ENCODE peak calls at places on chromosomes 7 and 10, in five cellular contexts. O is heart left ventricle, W is HCT116, C is ovary, A is endothelial cell of umbilical vein. P is an unnamed sample.

GRCh38 chr10:62626817-62627216 is 177.7 kb upstream of the ADO start:
- DNase-seq in W (no peak), C (no peak), A (no peak), O (no peak), P (no peak)

GRCh38 chr7:69761290-69761922 is 163.1 kb downstream of the AUTS2 start:
- DNase-seq in C (no peak), W (no peak), A (no peak), O (no peak), P (no peak)

GRCh38 chr10:51879238-51879637 is 179.8 kb upstream of the CSTF2T start:
- DNase-seq in O (peak), C (no peak), A (peak), W (no peak), P (no peak)

GRCh38 chr7:157278167-157278790 is 58.5 kb upstream of the DNAJB6 start:
- DNase-seq in C (no peak), A (no peak), O (no peak), W (no peak), P (no peak)

GRCh38 chr10:51521605-51522004 is 177.8 kb downstream of the CSTF2T start:
- DNase-seq in C (no peak), O (no peak), A (no peak), W (no peak), P (no peak)

GRCh38 chr10:30877111-30877510 is 154.6 kb downstream of the ZNF438 start:
- DNase-seq in A (no peak), W (no peak), O (no peak), C (no peak), P (no peak)

GRCh38 chr7:45033931-45034290 is 33.9 kb downstream of the CCM2 start:
- DNase-seq in W (no peak), A (no peak), O (peak), C (no peak), P (no peak)

GRCh38 chr7:102916881-102917280 is 4.1 kb downstream of the LRRC17 start:
- DNase-seq in O (no peak), W (no peak), A (no peak), C (no peak), P (no peak)

GRCh38 chr10:125063256-125063945 is 97.0 kb downstream of the CTBP2 start:
- DNase-seq in A (no peak), O (no peak), C (no peak), W (no peak), P (no peak)

GRCh38 chr7:51471199-51472016 is 154.8 kb upstream of the COBL start:
- DNase-seq in C (no peak), A (no peak), W (no peak), O (no peak), P (no peak)

GRCh38 chr10:88979153-88979562 is 11.4 kb upstream of the FAS start:
- DNase-seq in C (peak), A (no peak), O (peak), W (no peak), P (no peak)

GRCh38 chr7:2131791-2132190 is 101.0 kb downstream of the MAD1L1 start:
- DNase-seq in A (no peak), W (no peak), C (no peak), O (no peak), P (no peak)

GRCh38 chr7:114922151-114922651 is 307 bp downstream of the MDFIC start:
- DNase-seq in C (peak), A (peak), O (peak), W (no peak), P (peak)

GRCh38 chr10:12510566-12510965 is 161.2 kb downstream of the CAMK1D start:
- DNase-seq in O (no peak), A (no peak), C (no peak), W (no peak), P (no peak)

GRCh38 chr7:44284216-44284615 is 41.2 kb downstream of the CAMK2B start:
- DNase-seq in O (peak), C (peak), W (no peak), A (no peak), P (no peak)

GRCh38 chr7:40267583-40267982 is 132.8 kb downstream of the SUGCT start:
- DNase-seq in C (no peak), W (no peak), A (no peak), O (no peak), P (no peak)

GRCh38 chr10:85786401-85786899 is 580.1 kb downstream of the GRID1 start:
- DNase-seq in A (no peak), O (no peak), W (peak), C (no peak), P (no peak)

GRCh38 chr10:114930320-114930719 is 7.7 kb upstream of the TRUB1 start:
- DNase-seq in A (no peak), W (no peak), O (no peak), C (no peak), P (no peak)

GRCh38 chr10:132518572-132519381 is 18.8 kb upstream of the INPP5A start:
- DNase-seq in A (no peak), W (peak), O (peak), C (peak), P (no peak)

GRCh38 chr10:28177944-28178637 is 124.8 kb downstream of the MPP7 start:
- DNase-seq in A (peak), C (no peak), W (no peak), O (no peak), P (no peak)

GRCh38 chr10:42976353-42977031 is 100.4 kb upstream of the RET start:
- DNase-seq in W (no peak), O (peak), C (no peak), A (no peak), P (no peak)

GRCh38 chr10:82506680-82507376 is 631.8 kb downstream of the NRG3 start:
- DNase-seq in A (no peak), C (no peak), O (no peak), W (no peak), P (no peak)

GRCh38 chr10:115417585-115418265 is 324.6 kb downstream of the ATRNL1 start:
- DNase-seq in O (no peak), A (peak), C (no peak), W (peak), P (peak)

GRCh38 chr10:132138133-132138532 is 48.6 kb upstream of the DPYSL4 start:
- DNase-seq in W (no peak), O (no peak), A (no peak), C (no peak), P (no peak)

GRCh38 chr7:50953820-50954219 is 171.1 kb upstream of the GRB10 start:
- DNase-seq in W (no peak), C (no peak), A (peak), O (peak), P (no peak)

GRCh38 chr10:46030091-46030937 is at the start of gene NCOA4:
- DNase-seq in O (peak), C (peak), A (peak), W (peak), P (peak)

GRCh38 chr7:46933596-46933995 is 648.3 kb downstream of the TNS3 start:
- DNase-seq in A (peak), W (no peak), O (no peak), C (no peak), P (no peak)

GRCh38 chr7:71775648-71776047 is 636.5 kb downstream of the CALN1 start:
- DNase-seq in A (no peak), C (no peak), O (no peak), W (no peak), P (no peak)

GRCh38 chr7:20323587-20323986 is 7.1 kb upstream of the ITGB8 start:
- DNase-seq in W (no peak), A (no peak), O (no peak), C (no peak), P (no peak)

GRCh38 chr10:8404721-8405120 is 350.2 kb downstream of the GATA3 start:
- DNase-seq in C (no peak), W (no peak), O (no peak), A (no peak), P (no peak)

GRCh38 chr10:103231047-103231551 is 14.6 kb upstream of the RPEL1 start:
- DNase-seq in C (no peak), A (peak), O (no peak), W (peak), P (no peak)

GRCh38 chr7:45681596-45682357 is 107.6 kb downstream of the ADCY1 start:
- DNase-seq in A (no peak), C (no peak), O (no peak), W (no peak), P (no peak)

GRCh38 chr7:105306160-105306784 is 82.4 kb downstream of the SRPK2 start:
- DNase-seq in O (no peak), W (no peak), C (no peak), A (peak), P (no peak)

GRCh38 chr7:26723140-26723539 is 141.2 kb downstream of the SKAP2 start:
- DNase-seq in A (no peak), C (no peak), W (no peak), O (no peak), P (no peak)

GRCh38 chr7:85510287-85510686 is 323.4 kb upstream of the SEMA3D start:
- DNase-seq in C (no peak), A (no peak), O (no peak), W (no peak), P (no peak)

GRCh38 chr7:149196705-149197171 is 1.4 kb downstream of the ZNF282 start:
- DNase-seq in A (peak), W (no peak), C (no peak), O (no peak), P (no peak)

GRCh38 chr10:124267231-124267885 is 151.4 kb downstream of the OAT start:
- DNase-seq in A (no peak), W (no peak), C (no peak), O (no peak), P (no peak)

GRCh38 chr10:133309720-133310398 is 1.1 kb downstream of the ZNF511 start:
- DNase-seq in A (no peak), C (peak), W (no peak), O (no peak), P (no peak)

GRCh38 chr10:7008645-7009044 is 402.2 kb downstream of the SFMBT2 start:
- DNase-seq in O (no peak), A (no peak), W (no peak), C (no peak), P (no peak)

DNA sequence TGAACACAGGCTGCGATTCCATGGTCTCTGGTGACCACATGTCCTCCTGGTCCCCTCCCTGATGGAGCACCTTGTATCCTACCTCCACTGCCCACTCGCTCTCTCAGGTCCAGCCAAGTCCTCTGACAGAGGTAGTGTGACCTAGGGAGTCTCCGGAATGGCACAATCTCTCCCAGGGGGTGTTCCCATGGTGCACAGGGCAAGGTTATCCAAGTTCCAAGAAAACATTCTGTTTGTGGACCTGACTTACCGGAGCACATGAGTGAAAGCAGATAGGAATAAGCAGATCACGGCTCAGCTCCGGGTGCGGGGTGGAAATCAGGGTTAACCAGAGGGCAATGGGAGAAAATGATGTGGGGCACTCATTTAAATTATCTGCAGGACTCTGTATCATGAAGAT is 45.8 kb upstream of the INSIG1 start:
- DNase-seq in W (no peak), O (no peak), C (no peak), A (no peak), P (no peak)
- TF ChIP-seq POLR2A in W (no peak), O (no peak), C (no peak), A (no peak), P (no peak)

GRCh38 chr10:71970331-71970730 is 6.1 kb downstream of the CHST3 start:
- DNase-seq in A (no peak), O (no peak), C (no peak), W (no peak), P (no peak)
- TF ChIP-seq POLR2A in A (no peak), O (no peak), C (no peak), W (no peak), P (no peak)

DNA sequence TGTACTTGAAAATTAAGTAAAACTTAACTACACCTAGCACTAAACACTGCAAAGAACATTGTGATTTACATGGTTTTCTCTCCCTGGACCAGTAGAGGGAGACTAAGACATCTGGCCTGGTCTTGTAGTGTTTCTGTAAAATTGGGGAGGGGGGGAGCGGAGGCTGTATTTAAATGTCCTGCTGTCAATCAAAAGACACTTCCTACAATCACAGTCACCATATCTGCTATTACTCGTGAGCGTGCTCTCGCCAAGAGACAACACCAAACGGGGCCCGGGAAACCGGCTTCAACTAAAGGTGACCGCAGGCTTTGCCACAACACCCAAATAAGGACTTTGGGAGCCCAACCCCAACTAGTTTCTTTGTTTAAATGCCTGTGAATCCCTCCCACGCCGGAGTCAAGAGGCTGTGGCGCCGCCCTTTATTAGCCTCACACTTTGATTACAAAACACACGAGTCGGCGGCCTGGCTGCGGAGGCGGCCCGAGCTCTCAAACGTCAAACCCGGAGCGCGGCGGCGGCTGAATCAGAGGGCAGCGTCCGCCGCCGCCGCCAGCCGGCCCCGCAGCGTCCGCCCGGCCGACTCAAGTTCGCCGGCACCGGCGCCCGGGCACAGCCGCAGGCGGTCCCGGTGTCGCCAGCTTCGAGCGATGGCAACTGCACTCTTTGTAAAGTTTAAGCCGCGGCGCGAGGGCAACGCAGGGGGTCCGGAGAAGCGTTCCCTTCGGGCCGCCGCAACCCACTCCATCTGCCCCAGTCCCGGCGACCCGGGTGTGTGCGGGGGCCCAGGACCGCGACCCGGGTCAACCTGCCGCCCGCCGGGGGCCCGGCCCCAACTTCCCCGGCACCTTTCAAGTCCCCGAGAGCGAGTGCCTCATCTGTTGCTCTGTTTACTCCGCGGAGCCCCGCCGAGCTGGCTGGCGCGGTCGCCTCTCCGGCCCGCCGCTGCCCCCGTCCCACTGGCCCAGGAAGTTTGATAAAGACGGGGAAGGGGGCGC is 1.3 kb downstream of the KDM7A start:
- DNase-seq in A (peak), C (peak), W (peak), O (peak), P (peak)
- TF ChIP-seq POLR2A in A (peak), C (peak), W (no peak), O (peak), P (no peak)

GRCh38 chr7:23679898-23680416 is at the start of gene FAM221A:
- DNase-seq in O (peak), W (no peak), C (peak), A (peak), P (peak)
- TF ChIP-seq POLR2A in O (peak), W (no peak), C (peak), A (no peak), P (peak)

GRCh38 chr7:113339661-113340060 is 221.3 kb upstream of the SMIM30 start:
- DNase-seq in W (no peak), O (no peak), C (no peak), A (no peak), P (no peak)
- TF ChIP-seq POLR2A in W (no peak), O (no peak), C (no peak), A (no peak), P (no peak)

GRCh38 chr10:70758757-70759514 is 26.2 kb downstream of the TBATA start:
- DNase-seq in W (peak), A (peak), C (peak), O (peak), P (peak)

GRCh38 chr10:70759769-70760168 is 25.4 kb downstream of the TBATA start:
- DNase-seq in O (peak), A (no peak), C (no peak), W (no peak), P (no peak)

GRCh38 chr10:70756710-70757360 is 28.3 kb downstream of the TBATA start:
- DNase-seq in A (no peak), W (no peak), C (no peak), O (peak), P (no peak)

GRCh38 chr10:70760271-70760787 is 24.8 kb downstream of the TBATA start:
- DNase-seq in A (no peak), W (no peak), O (peak), C (no peak), P (no peak)

DNA sequence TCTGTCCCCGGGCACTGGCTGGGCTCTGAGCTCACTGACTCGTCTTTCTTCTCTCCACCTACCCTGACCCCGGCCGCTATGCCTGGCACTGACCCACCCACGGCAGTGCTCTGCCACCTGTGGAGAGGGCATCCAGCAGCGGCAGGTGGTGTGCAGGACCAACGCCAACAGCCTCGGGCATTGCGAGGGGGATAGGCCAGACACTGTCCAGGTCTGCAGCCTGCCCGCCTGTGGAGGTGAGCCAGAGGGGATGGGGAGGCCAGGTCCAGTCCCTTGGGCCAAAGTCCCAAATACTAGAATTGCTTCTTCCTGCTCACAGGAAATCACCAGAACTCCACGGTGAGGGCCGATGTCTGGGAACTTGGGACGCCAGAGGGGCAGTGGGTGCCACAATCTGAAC is 27.3 kb downstream of the TBATA start:
- DNase-seq in O (peak), W (no peak), A (no peak), C (no peak), P (no peak)
- TF ChIP-seq POLR2A in O (no peak), W (no peak), A (no peak), C (no peak), P (no peak)

GRCh38 chr10:101578803-101579515 is 9.1 kb downstream of the POLL start:
- DNase-seq in C (no peak), O (no peak), A (no peak), W (no peak), P (no peak)
- TF ChIP-seq POLR2A in C (no peak), O (no peak), A (no peak), W (no peak), P (no peak)

DNA sequence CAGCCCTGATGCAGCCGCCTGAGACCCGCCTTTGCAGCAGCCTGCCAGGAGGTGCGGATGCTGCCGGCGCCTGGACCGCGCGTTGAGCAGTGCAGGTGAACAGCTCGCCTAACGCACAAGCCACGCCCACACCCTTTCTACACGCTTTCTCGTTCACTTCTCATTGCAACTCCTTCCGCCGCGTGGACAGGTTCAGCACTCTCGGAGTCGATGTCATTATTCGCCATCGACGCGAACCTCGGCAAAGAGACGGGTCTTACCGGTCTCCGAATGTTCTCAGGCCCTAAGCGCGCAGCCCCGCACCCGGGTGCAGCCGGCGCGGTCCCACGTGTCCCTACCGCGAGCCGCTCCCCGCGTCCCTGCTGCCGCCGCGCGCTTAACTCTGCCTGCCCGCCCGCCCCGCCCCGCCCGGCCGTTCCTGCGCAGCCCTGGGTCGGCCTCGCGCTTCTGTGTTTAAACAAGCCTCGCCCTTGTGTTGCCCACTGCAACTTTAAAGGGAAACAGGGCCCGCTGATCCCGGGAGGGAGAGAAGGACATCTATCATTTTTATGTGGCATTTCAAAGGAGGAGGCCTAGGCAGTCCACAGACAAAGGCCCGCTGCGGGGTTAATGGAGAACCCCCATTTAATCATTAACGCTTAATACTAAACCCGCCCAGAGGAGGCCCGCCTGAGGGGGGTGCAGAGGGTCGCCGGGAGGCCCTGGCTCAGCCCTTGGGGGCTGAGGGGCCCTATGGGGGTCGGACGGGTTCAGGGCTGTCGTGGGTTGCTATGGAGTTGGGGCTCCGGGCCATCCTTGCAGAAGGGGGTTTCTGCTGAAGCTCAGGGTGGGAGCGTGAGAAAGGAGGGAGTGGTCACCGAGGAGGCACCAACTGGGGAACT is 128.5 kb downstream of the WDR11 start:
- DNase-seq in W (peak), C (peak), A (peak), O (no peak), P (no peak)
- TF ChIP-seq POLR2A in W (no peak), C (no peak), A (no peak), O (no peak), P (no peak)

GRCh38 chr10:97635577-97635976 is 2.3 kb upstream of the MORN4 start:
- DNase-seq in W (no peak), A (no peak), C (no peak), O (no peak), P (no peak)
- TF ChIP-seq POLR2A in W (no peak), A (no peak), C (no peak), O (no peak), P (no peak)